ENCODE peak calls at places on chromosomes 13 and 19, in seven cellular contexts. C is fibroblast of villous mesenchyme, B is neural crest cell, H is AML-193, U is AG04450, Y is neuronal stem cell, N is Kasumi-1. I is an unnamed sample.

GRCh38 chr13:97749174-97749573 is 204.3 kb upstream of the IPO5 start:
- DNase-seq in C (peak), B (no peak), H (no peak), U (no peak), Y (no peak), N (no peak), I (peak)

GRCh38 chr19:19185853-19186728 is 5.9 kb downstream of the BORCS8 start:
- DNase-seq in C (peak), B (peak), H (peak), U (no peak), Y (peak), N (peak), I (peak)

GRCh38 chr13:74574964-74575728 is 440.9 kb upstream of the KLF12 start:
- DNase-seq in C (peak), B (no peak), H (no peak), U (no peak), Y (no peak), N (no peak), I (no peak)

GRCh38 chr13:50766043-50766442 is 77.4 kb downstream of the DLEU7 start:
- DNase-seq in C (no peak), B (no peak), H (no peak), U (no peak), Y (no peak), N (no peak), I (no peak)

GRCh38 chr13:89383891-89384290 is 1712.7 kb downstream of the SLITRK5 start:
- DNase-seq in C (no peak), B (no peak), H (no peak), U (no peak), Y (no peak), N (no peak), I (no peak)

GRCh38 chr19:2969104-2969504 is 8.3 kb upstream of the TLE6 start:
- DNase-seq in C (peak), B (no peak), H (no peak), U (no peak), Y (no peak), N (no peak), I (no peak)

GRCh38 chr13:85254641-85255040 is 544.6 kb downstream of the SLITRK6 start:
- DNase-seq in C (no peak), B (no peak), H (no peak), U (no peak), Y (no peak), N (no peak), I (no peak)

GRCh38 chr13:113589251-113589960 is 4.9 kb downstream of the TFDP1 start:
- DNase-seq in C (no peak), B (no peak), H (no peak), U (no peak), Y (no peak), N (no peak), I (no peak)

GRCh38 chr19:46009530-46010510 is 13.0 kb downstream of the PGLYRP1 start:
- DNase-seq in C (peak), B (peak), H (peak), U (no peak), Y (peak), N (peak), I (peak)

GRCh38 chr19:28785961-28786360 is 427.0 kb downstream of the UQCRFS1 start:
- DNase-seq in C (no peak), B (no peak), H (no peak), U (no peak), Y (no peak), N (no peak), I (no peak)

GRCh38 chr19:3057275-3057714 is 5.0 kb downstream of the TLE5 start:
- DNase-seq in C (no peak), B (no peak), H (no peak), U (no peak), Y (no peak), N (no peak), I (no peak)